ENCODE peak calls at places on chromosomes 5 and 9, in ten cellular contexts. One of them, this sample, is unnamed.
A peak's percentile ranks its signal among the peaks of the same experiment; 100 is the strongest.

GRCh38 chr5:125412561-125413535 is 666.4 kb upstream of the ZNF608 start:
- DNase-seq in B cell: peak; percentile 52
- DNase-seq in pulmonary artery endothelial cell: peak; percentile 88
- DNase-seq in EH: peak; percentile 67
- DNase-seq in A549: peak; percentile 34
- DNase-seq in fibroblast of pulmonary artery: peak; percentile 85
- DNase-seq in amygdala: peak; percentile 79
- DNase-seq in neural crest cell: peak; percentile 60
- DNase-seq in body of pancreas: peak; percentile 74
- DNase-seq in activated CD4-positive, alpha-beta T cell treated with anti-CD3 and anti-CD28 coated beads, Interleukin-2, amount 10 ng/mL, durations not matched to agents 7 days and 5 days: no peak
- DNase-seq in this sample: no peak

GRCh38 chr9:19485193-19485592 is 76.4 kb downstream of the ACER2 start:
- DNase-seq in body of pancreas: no peak
- DNase-seq in pulmonary artery endothelial cell: no peak
- DNase-seq in A549: no peak
- DNase-seq in EH: no peak
- DNase-seq in B cell: no peak
- DNase-seq in amygdala: no peak
- DNase-seq in neural crest cell: no peak
- DNase-seq in fibroblast of pulmonary artery: no peak
- DNase-seq in activated CD4-positive, alpha-beta T cell treated with anti-CD3 and anti-CD28 coated beads, Interleukin-2, amount 10 ng/mL, durations not matched to agents 7 days and 5 days: no peak
- DNase-seq in this sample: no peak

GRCh38 chr9:78054180-78054579 is 22.6 kb upstream of the GNAQ start:
- DNase-seq in amygdala: no peak
- DNase-seq in activated CD4-positive, alpha-beta T cell treated with anti-CD3 and anti-CD28 coated beads, Interleukin-2, amount 10 ng/mL, durations not matched to agents 7 days and 5 days: peak; percentile 48
- DNase-seq in B cell: no peak
- DNase-seq in pulmonary artery endothelial cell: no peak
- DNase-seq in EH: no peak
- DNase-seq in neural crest cell: no peak
- DNase-seq in fibroblast of pulmonary artery: no peak
- DNase-seq in A549: no peak
- DNase-seq in body of pancreas: no peak
- DNase-seq in this sample: no peak

GRCh38 chr9:22469928-22470544 is 23.4 kb downstream of the DMRTA1 start:
- DNase-seq in neural crest cell: peak; percentile 41
- DNase-seq in B cell: no peak
- DNase-seq in EH: peak; percentile 27
- DNase-seq in activated CD4-positive, alpha-beta T cell treated with anti-CD3 and anti-CD28 coated beads, Interleukin-2, amount 10 ng/mL, durations not matched to agents 7 days and 5 days: peak; percentile 13
- DNase-seq in A549: peak; percentile 49
- DNase-seq in body of pancreas: no peak
- DNase-seq in fibroblast of pulmonary artery: peak; percentile 39
- DNase-seq in pulmonary artery endothelial cell: no peak
- DNase-seq in amygdala: no peak
- DNase-seq in this sample: no peak

GRCh38 chr9:130955947-130956621 is 17.0 kb upstream of the FIBCD1 start:
- DNase-seq in fibroblast of pulmonary artery: no peak
- DNase-seq in amygdala: no peak
- DNase-seq in EH: no peak
- DNase-seq in pulmonary artery endothelial cell: no peak
- DNase-seq in activated CD4-positive, alpha-beta T cell treated with anti-CD3 and anti-CD28 coated beads, Interleukin-2, amount 10 ng/mL, durations not matched to agents 7 days and 5 days: no peak
- DNase-seq in A549: no peak
- DNase-seq in neural crest cell: no peak
- DNase-seq in B cell: no peak
- DNase-seq in body of pancreas: no peak
- DNase-seq in this sample: no peak

GRCh38 chr9:130137870-130138653 is 34.1 kb upstream of the NCS1 start:
- DNase-seq in B cell: no peak
- DNase-seq in neural crest cell: peak; percentile 28
- DNase-seq in EH: peak; percentile 98
- DNase-seq in amygdala: no peak
- DNase-seq in fibroblast of pulmonary artery: peak; percentile 93
- DNase-seq in body of pancreas: no peak
- DNase-seq in A549: peak; percentile 51
- DNase-seq in pulmonary artery endothelial cell: peak; percentile 59
- DNase-seq in activated CD4-positive, alpha-beta T cell treated with anti-CD3 and anti-CD28 coated beads, Interleukin-2, amount 10 ng/mL, durations not matched to agents 7 days and 5 days: no peak
- DNase-seq in this sample: no peak

GRCh38 chr9:95409650-95410426 is 92.3 kb upstream of the FANCC start:
- DNase-seq in neural crest cell: no peak
- DNase-seq in body of pancreas: no peak
- DNase-seq in amygdala: no peak
- DNase-seq in A549: peak; percentile 21
- DNase-seq in activated CD4-positive, alpha-beta T cell treated with anti-CD3 and anti-CD28 coated beads, Interleukin-2, amount 10 ng/mL, durations not matched to agents 7 days and 5 days: no peak
- DNase-seq in B cell: no peak
- DNase-seq in fibroblast of pulmonary artery: peak; percentile 88
- DNase-seq in pulmonary artery endothelial cell: no peak
- DNase-seq in EH: peak; percentile 75
- DNase-seq in this sample: no peak

GRCh38 chr9:456365-456764 is 241.7 kb downstream of the DOCK8 start:
- DNase-seq in body of pancreas: peak; percentile 38
- DNase-seq in A549: no peak
- DNase-seq in amygdala: no peak
- DNase-seq in neural crest cell: no peak
- DNase-seq in EH: no peak
- DNase-seq in fibroblast of pulmonary artery: no peak
- DNase-seq in activated CD4-positive, alpha-beta T cell treated with anti-CD3 and anti-CD28 coated beads, Interleukin-2, amount 10 ng/mL, durations not matched to agents 7 days and 5 days: no peak
- DNase-seq in B cell: no peak
- DNase-seq in pulmonary artery endothelial cell: no peak
- DNase-seq in this sample: no peak

GRCh38 chr5:143001764-143002351 is 231.7 kb downstream of the ARHGAP26 start:
- DNase-seq in A549: no peak
- DNase-seq in B cell: no peak
- DNase-seq in amygdala: no peak
- DNase-seq in neural crest cell: no peak
- DNase-seq in fibroblast of pulmonary artery: peak; percentile 75
- DNase-seq in pulmonary artery endothelial cell: no peak
- DNase-seq in EH: peak; percentile 83
- DNase-seq in body of pancreas: no peak
- DNase-seq in activated CD4-positive, alpha-beta T cell treated with anti-CD3 and anti-CD28 coated beads, Interleukin-2, amount 10 ng/mL, durations not matched to agents 7 days and 5 days: peak; percentile 34
- DNase-seq in this sample: no peak

GRCh38 chr5:150142800-150143724 is 12.6 kb downstream of the PDGFRB start:
- DNase-seq in fibroblast of pulmonary artery: peak; percentile 94
- DNase-seq in neural crest cell: no peak
- DNase-seq in B cell: no peak
- DNase-seq in A549: peak; percentile 78
- DNase-seq in pulmonary artery endothelial cell: no peak
- DNase-seq in EH: peak; percentile 99
- DNase-seq in activated CD4-positive, alpha-beta T cell treated with anti-CD3 and anti-CD28 coated beads, Interleukin-2, amount 10 ng/mL, durations not matched to agents 7 days and 5 days: no peak
- DNase-seq in body of pancreas: peak; percentile 31
- DNase-seq in amygdala: no peak
- DNase-seq in this sample: no peak

GRCh38 chr9:123929177-123929869 is 603 bp downstream of the DENND1A start:
- DNase-seq in A549: no peak
- DNase-seq in fibroblast of pulmonary artery: no peak
- DNase-seq in amygdala: peak; percentile 41
- DNase-seq in pulmonary artery endothelial cell: no peak
- DNase-seq in B cell: peak; percentile 43
- DNase-seq in activated CD4-positive, alpha-beta T cell treated with anti-CD3 and anti-CD28 coated beads, Interleukin-2, amount 10 ng/mL, durations not matched to agents 7 days and 5 days: peak; percentile 36
- DNase-seq in EH: no peak
- DNase-seq in body of pancreas: no peak
- DNase-seq in neural crest cell: no peak
- DNase-seq in this sample: no peak

GRCh38 chr5:82684659-82685058 is 392.5 kb downstream of the TMEM167A start:
- DNase-seq in B cell: no peak
- DNase-seq in A549: no peak
- DNase-seq in EH: no peak
- DNase-seq in activated CD4-positive, alpha-beta T cell treated with anti-CD3 and anti-CD28 coated beads, Interleukin-2, amount 10 ng/mL, durations not matched to agents 7 days and 5 days: no peak
- DNase-seq in neural crest cell: no peak
- DNase-seq in body of pancreas: no peak
- DNase-seq in pulmonary artery endothelial cell: no peak
- DNase-seq in amygdala: no peak
- DNase-seq in fibroblast of pulmonary artery: no peak
- DNase-seq in this sample: no peak

GRCh38 chr9:130837002-130837511 is 2.0 kb downstream of the ABL1 start:
- DNase-seq in neural crest cell: no peak
- DNase-seq in pulmonary artery endothelial cell: no peak
- DNase-seq in amygdala: no peak
- DNase-seq in B cell: no peak
- DNase-seq in activated CD4-positive, alpha-beta T cell treated with anti-CD3 and anti-CD28 coated beads, Interleukin-2, amount 10 ng/mL, durations not matched to agents 7 days and 5 days: no peak
- DNase-seq in EH: peak; percentile 88
- DNase-seq in A549: peak; percentile 28
- DNase-seq in fibroblast of pulmonary artery: peak; percentile 72
- DNase-seq in body of pancreas: no peak
- DNase-seq in this sample: no peak

GRCh38 chr9:126857261-126857960 is 3.0 kb upstream of the ZBTB34 start:
- DNase-seq in pulmonary artery endothelial cell: no peak
- DNase-seq in neural crest cell: no peak
- DNase-seq in amygdala: no peak
- DNase-seq in activated CD4-positive, alpha-beta T cell treated with anti-CD3 and anti-CD28 coated beads, Interleukin-2, amount 10 ng/mL, durations not matched to agents 7 days and 5 days: no peak
- DNase-seq in A549: no peak
- DNase-seq in body of pancreas: peak; percentile 89
- DNase-seq in fibroblast of pulmonary artery: peak; percentile 22
- DNase-seq in B cell: no peak
- DNase-seq in EH: no peak
- DNase-seq in this sample: no peak

This sample was measured in glomerular endothelial cell.